ENCODE peak calls at places on chromosome 21, in five cellular contexts. O is foreskin keratinocyte; Q is CD8-positive, alpha-beta memory T cell; N is lower lobe of right lung; P is HCT116. J is an unnamed sample. For H3K4me1, the result is how much of the 10 kb centered on the place peaks cover.

GRCh38 chr21:18153063-18153462 is 91.6 kb upstream of the CHODL start:
- DNase-seq in N (no peak), Q (no peak), P (no peak), O (no peak), J (no peak)

GRCh38 chr21:32666258-32666657 is 54.1 kb upstream of the CFAP298 start:
- DNase-seq in N (no peak), O (no peak), Q (no peak), P (no peak), J (peak)

GRCh38 chr21:31310750-31311149 is 33.3 kb downstream of the TIAM1 start:
- DNase-seq in Q (no peak), N (no peak), P (no peak), O (peak), J (peak)

GRCh38 chr21:21968810-21969588 is 970.8 kb downstream of the NCAM2 start:
- DNase-seq in Q (no peak), O (peak), P (no peak), N (no peak), J (no peak)

GRCh38 chr21:35860181-35860869 is 200.0 kb downstream of the SETD4 start:
- DNase-seq in P (no peak), O (no peak), N (no peak), Q (no peak), J (no peak)

GRCh38 chr21:19541612-19542011 is 1138.0 kb upstream of the TMPRSS15 start:
- DNase-seq in Q (no peak), N (no peak), P (no peak), O (no peak), J (no peak)

GRCh38 chr21:16509466-16509865 is 779.7 kb downstream of the USP25 start:
- DNase-seq in Q (no peak), P (no peak), N (no peak), O (no peak), J (no peak)

GRCh38 chr21:41369915-41370839 is 8.3 kb downstream of the MX2 start:
- DNase-seq in O (no peak), Q (peak), P (no peak), N (no peak), J (no peak)

GRCh38 chr21:23488245-23488644 is 2119.0 kb downstream of the MRPL39 start:
- DNase-seq in N (no peak), O (no peak), P (no peak), Q (no peak), J (no peak)

GRCh38 chr21:25512095-25513086 is 94.9 kb downstream of the MRPL39 start:
- DNase-seq in O (no peak), Q (no peak), N (no peak), P (no peak), J (no peak)

GRCh38 chr21:39673736-39674135 is 61.0 kb downstream of the B3GALT5 start:
- DNase-seq in O (no peak), P (no peak), N (no peak), Q (no peak), J (no peak)

GRCh38 chr21:25501996-25502665 is 105.2 kb downstream of the MRPL39 start:
- DNase-seq in Q (no peak), P (no peak), O (peak), N (no peak), J (no peak)

GRCh38 chr21:23963454-23963853 is 1643.8 kb downstream of the MRPL39 start:
- DNase-seq in Q (no peak), P (no peak), O (peak), N (no peak), J (no peak)

GRCh38 chr21:41302976-41303375 is 13.6 kb upstream of the FAM3B start:
- DNase-seq in O (no peak), Q (no peak), N (no peak), P (no peak), J (no peak)

GRCh38 chr21:35309316-35309715 is 260.2 kb upstream of the RUNX1 start:
- DNase-seq in O (no peak), N (no peak), P (no peak), Q (no peak), J (no peak)

GRCh38 chr21:40179167-40179566 is 311.9 kb downstream of the PCP4 start:
- DNase-seq in O (no peak), N (no peak), Q (no peak), P (no peak), J (no peak)

GRCh38 chr21:24895885-24896734 is 711.2 kb downstream of the MRPL39 start:
- DNase-seq in N (no peak), O (peak), P (no peak), Q (no peak), J (no peak)

GRCh38 chr21:35862969-35863368 is 197.4 kb downstream of the SETD4 start:
- DNase-seq in O (no peak), P (no peak), N (no peak), Q (no peak), J (no peak)

GRCh38 chr21:29303301-29303700 is 4.6 kb downstream of the BACH1 start:
- DNase-seq in P (no peak), O (no peak), N (no peak), Q (no peak), J (no peak)
- H3K4me1 ChIP-seq in P (under half), O (half or more), N (half or more), Q (under half), J (half or more)

GRCh38 chr21:26840912-26841311 is 4.3 kb downstream of the ADAMTS1 start:
- DNase-seq in P (no peak), Q (no peak), O (peak), N (no peak), J (peak)
- H3K4me1 ChIP-seq in P (under half), Q (under half), O (under half), N (half or more), J (under half)

GRCh38 chr21:38267991-38268858 is 11.4 kb downstream of the KCNJ15 start:
- DNase-seq in O (peak), Q (no peak), P (no peak), N (no peak), J (no peak)
- H3K4me1 ChIP-seq in O (half or more), Q (under half), P (under half), N (half or more), J (under half)

GRCh38 chr21:42624095-42624830 is 29.2 kb upstream of the PDE9A start:
- DNase-seq in N (no peak), O (no peak), Q (no peak), P (no peak), J (no peak)
- H3K4me1 ChIP-seq in N (under half), O (under half), Q (under half), P (under half), J (under half)

GRCh38 chr21:15053531-15053930 is 11.3 kb downstream of the NRIP1 start:
- DNase-seq in Q (no peak), N (no peak), O (no peak), P (no peak), J (no peak)
- H3K4me1 ChIP-seq in Q (under half), N (half or more), O (under half), P (under half), J (under half)

DNA sequence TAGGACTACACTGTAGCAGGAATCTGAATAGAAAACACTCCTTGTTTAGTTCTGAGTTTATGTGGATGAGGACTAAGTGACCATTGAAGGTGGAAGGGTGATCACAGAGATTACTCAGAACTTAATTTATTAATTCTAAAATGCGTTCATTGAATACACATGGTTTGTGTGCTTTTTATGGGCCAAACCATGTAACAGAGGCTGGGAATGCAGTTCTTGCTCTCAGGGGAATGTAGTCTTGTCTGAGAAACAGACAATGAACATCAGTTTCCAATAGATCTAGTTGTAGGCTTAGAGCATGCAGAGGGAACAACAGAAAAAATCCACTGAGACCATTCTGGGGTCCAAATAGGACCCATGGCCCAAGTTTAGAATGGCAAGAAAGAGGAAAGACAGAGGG is 46.0 kb downstream of the ITSN1 start:
- DNase-seq in Q (no peak), N (no peak), O (no peak), P (no peak), J (no peak)
- H3K4me1 ChIP-seq in Q (under half), N (under half), O (under half), P (under half), J (half or more)

GRCh38 chr21:27515676-27516075 is 548.8 kb upstream of the ADAMTS5 start:
- DNase-seq in O (no peak), Q (no peak), P (no peak), N (no peak), J (no peak)
- H3K4me1 ChIP-seq in O (under half), Q (under half), P (under half), N (under half), J (under half)

DNA sequence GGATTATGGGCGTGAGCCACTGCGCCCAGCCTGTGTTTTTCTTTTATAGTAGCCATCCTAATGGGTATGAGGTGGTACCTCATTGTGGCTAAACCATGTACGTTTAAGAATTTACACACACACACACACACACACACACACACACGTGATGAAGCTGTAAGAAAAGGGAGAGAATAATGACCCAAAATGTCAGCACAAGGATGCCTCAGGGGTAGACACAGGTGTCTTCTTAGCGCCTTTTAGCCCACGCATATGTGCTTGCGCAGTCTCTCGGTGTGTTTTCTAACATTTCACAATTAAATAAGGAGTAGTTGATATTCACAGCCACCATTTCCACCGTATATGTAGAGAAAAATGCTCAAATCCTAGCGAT is 782 bp upstream of the PFKL start:
- DNase-seq in O (no peak), N (no peak), Q (peak), P (no peak), J (no peak)
- H3K4me1 ChIP-seq in O (under half), N (half or more), Q (half or more), P (under half), J (under half)

GRCh38 chr21:46557919-46558392 is 46.9 kb downstream of the S100B start:
- DNase-seq in Q (no peak), O (no peak), P (no peak), N (no peak), J (peak)
- H3K4me1 ChIP-seq in Q (half or more), O (under half), P (under half), N (under half), J (under half)

DNA sequence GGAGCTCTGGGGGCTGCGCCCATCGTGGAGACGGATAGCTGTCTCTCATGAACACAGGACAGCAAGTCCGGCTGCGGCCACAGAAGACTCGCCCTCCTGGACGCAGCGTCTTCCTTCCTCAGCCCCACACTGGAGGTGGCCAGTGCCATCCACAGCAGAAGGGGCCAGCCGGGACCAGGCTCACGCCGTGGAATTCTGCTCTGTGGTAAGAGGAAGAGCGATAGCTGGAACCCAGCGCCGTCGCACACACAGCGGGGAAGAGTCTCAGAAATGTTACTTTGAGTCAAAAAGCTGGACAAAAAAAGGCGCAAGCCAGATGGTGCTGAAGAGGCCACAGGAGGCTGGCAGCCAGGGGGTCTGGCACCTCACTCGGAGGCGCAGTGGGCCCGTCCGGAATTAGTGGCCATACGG is 113.9 kb upstream of the COL6A1 start:
- DNase-seq in Q (no peak), P (no peak), N (peak), O (no peak), J (no peak)
- H3K4me1 ChIP-seq in Q (under half), P (under half), N (under half), O (under half), J (half or more)

J was measured in SJSA1.